ENCODE peak calls at places on chromosomes 1 and 21, in seven cellular contexts. H, K, X, J, D, O and L are unnamed samples.
A peak's percentile ranks its signal among the peaks of the same experiment; 100 is the strongest.

GRCh38 chr1:3671371-3672180 is 19.3 kb downstream of the TP73 start:
- DNase-seq in H (no peak), K (peak; percentile 15), J (no peak), D (no peak), O (no peak), X (no peak), L (no peak)

GRCh38 chr1:222105393-222105737 is 363.5 kb upstream of the DUSP10 start:
- DNase-seq in D (no peak), K (no peak), H (peak; percentile 62), O (no peak), J (no peak), X (no peak), L (no peak)

GRCh38 chr1:54556110-54556509 is 8.1 kb downstream of the ACOT11 start:
- DNase-seq in J (no peak), H (no peak), K (no peak), O (no peak), D (no peak), X (no peak), L (no peak)

GRCh38 chr1:244860914-244861610 is 3.3 kb downstream of the HNRNPU start:
- DNase-seq in X (no peak), H (no peak), J (no peak), O (no peak), D (no peak), K (no peak), L (no peak)

GRCh38 chr1:84619383-84620093 is 45.3 kb upstream of the CTBS start:
- DNase-seq in D (no peak), X (peak; percentile 74), O (no peak), J (peak; percentile 31), H (peak; percentile 80), K (no peak), L (peak; percentile 87)

GRCh38 chr21:24395320-24395933 is 1211.9 kb downstream of the MRPL39 start:
- DNase-seq in H (no peak), J (no peak), K (no peak), D (no peak), O (no peak), X (no peak), L (no peak)

GRCh38 chr1:24186711-24186992 is 437 bp downstream of the IFNLR1 start:
- DNase-seq in X (no peak), O (no peak), J (no peak), K (no peak), H (no peak), D (no peak), L (no peak)

GRCh38 chr1:185917646-185918045 is 183.5 kb downstream of the HMCN1 start:
- DNase-seq in K (peak; percentile 42), O (no peak), H (no peak), D (no peak), X (no peak), J (peak; percentile 14), L (peak; percentile 50)

GRCh38 chr1:209105769-209106168 is 477.7 kb upstream of the CAMK1G start:
- DNase-seq in K (no peak), J (no peak), D (no peak), X (no peak), H (no peak), O (no peak), L (no peak)

GRCh38 chr1:155080250-155081228 is 1.9 kb downstream of the EFNA3 start:
- DNase-seq in J (no peak), K (peak; percentile 92), X (peak; percentile 97), O (no peak), H (no peak), D (peak; percentile 93), L (no peak)

GRCh38 chr1:217153361-217153760 is 430.1 kb upstream of the ESRRG start:
- DNase-seq in H (no peak), J (no peak), K (no peak), D (no peak), X (no peak), O (no peak), L (no peak)

GRCh38 chr1:67723620-67724019 is 38.6 kb downstream of the GADD45A start:
- DNase-seq in D (no peak), X (no peak), H (no peak), K (no peak), J (no peak), O (no peak), L (peak; percentile 97)

GRCh38 chr1:187696092-187696491 is 867.3 kb downstream of the PLA2G4A start:
- DNase-seq in O (no peak), X (no peak), K (no peak), H (no peak), D (no peak), J (no peak), L (no peak)

GRCh38 chr21:32411366-32412161 is 942 bp upstream of the EVA1C start:
- DNase-seq in K (peak; percentile 51), D (peak; percentile 73), J (peak; percentile 40), H (no peak), O (no peak), X (peak; percentile 60), L (peak; percentile 57)

GRCh38 chr21:32410916-32411315 is 1.6 kb upstream of the EVA1C start:
- DNase-seq in X (no peak), K (no peak), D (no peak), H (no peak), O (no peak), J (no peak), L (no peak)

GRCh38 chr21:32412998-32413504 is 545 bp downstream of the EVA1C start:
- DNase-seq in D (no peak), K (peak; percentile 19), H (no peak), J (no peak), X (no peak), O (no peak), L (peak; percentile 53)

GRCh38 chr21:32413697-32414578 is 1.4 kb downstream of the EVA1C start:
- DNase-seq in X (no peak), O (no peak), K (no peak), D (no peak), J (no peak), H (no peak), L (peak; percentile 68)

DNA sequence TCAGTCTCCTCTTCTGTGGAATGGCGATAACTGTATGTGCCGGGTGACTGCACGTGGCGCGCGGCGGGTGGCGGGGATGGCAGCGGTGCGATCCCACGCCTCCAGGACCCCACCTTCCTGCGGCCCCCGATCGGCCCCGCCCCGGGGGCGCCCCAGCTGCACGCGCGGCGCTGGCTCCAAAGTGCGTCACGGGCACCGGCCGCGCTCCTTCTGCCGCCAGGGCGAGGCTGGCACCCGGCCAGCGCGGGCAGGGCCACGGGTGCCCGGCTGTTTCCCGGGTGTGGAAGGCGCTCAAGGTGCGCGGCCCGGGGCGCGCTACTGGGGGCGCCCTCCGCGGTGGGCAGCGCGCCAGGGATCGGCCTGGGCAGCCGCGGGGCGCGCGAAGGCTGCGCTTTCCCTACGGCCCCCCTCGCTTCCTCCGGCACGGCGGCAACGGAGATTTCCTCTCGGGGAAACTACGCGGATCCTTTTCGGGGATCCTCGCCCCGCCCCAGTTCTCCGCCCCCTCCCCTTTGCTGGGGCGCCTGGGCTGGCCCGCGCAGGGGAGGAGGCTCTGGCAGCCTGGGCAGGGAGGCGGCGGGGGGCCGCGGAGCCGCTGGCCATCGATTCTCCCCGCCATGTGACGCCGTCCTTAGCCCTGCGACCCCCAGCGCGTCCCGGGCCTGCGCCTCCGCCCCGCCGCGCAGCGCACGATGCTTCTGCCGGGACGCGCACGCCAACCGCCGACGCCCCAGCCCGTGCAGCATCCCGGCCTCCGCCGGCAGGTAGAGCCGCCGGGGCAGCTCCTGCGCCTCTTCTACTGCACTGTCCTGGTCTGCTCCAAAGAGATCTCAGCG is at the start of gene EVA1C:
- DNase-seq in H (no peak), J (peak; percentile 58), X (peak; percentile 82), K (peak; percentile 60), O (no peak), D (peak; percentile 79), L (peak; percentile 69)
- TF ChIP-seq MAX in H (no peak), J (peak; percentile 70), X (peak; percentile 57), K (no peak), O (no peak), D (peak; percentile 91), L (no peak)

GRCh38 chr1:69976896-69977295 is 228.5 kb downstream of the LRRC40 start:
- DNase-seq in D (no peak), X (no peak), O (no peak), K (no peak), H (no peak), J (no peak), L (peak; percentile 73)
- TF ChIP-seq MAX in D (no peak), X (no peak), O (no peak), K (no peak), H (no peak), J (no peak), L (no peak)

GRCh38 chr1:70864302-70864701 is 183.3 kb downstream of the PTGER3 start:
- DNase-seq in D (no peak), H (no peak), J (peak; percentile 57), O (no peak), X (no peak), K (no peak), L (no peak)
- TF ChIP-seq MAX in D (no peak), H (no peak), J (no peak), O (no peak), X (no peak), K (no peak), L (no peak)

GRCh38 chr1:199018471-199019135 is 379.8 kb downstream of the PTPRC start:
- DNase-seq in D (no peak), O (no peak), J (no peak), X (no peak), H (no peak), K (no peak), L (no peak)

GRCh38 chr1:199020904-199021303 is 382.1 kb downstream of the PTPRC start:
- DNase-seq in J (no peak), K (no peak), D (no peak), H (no peak), O (no peak), X (no peak), L (peak; percentile 6)

GRCh38 chr1:199015799-199016198 is 377.0 kb downstream of the PTPRC start:
- DNase-seq in J (no peak), K (no peak), O (no peak), H (no peak), X (no peak), D (no peak), L (no peak)

DNA sequence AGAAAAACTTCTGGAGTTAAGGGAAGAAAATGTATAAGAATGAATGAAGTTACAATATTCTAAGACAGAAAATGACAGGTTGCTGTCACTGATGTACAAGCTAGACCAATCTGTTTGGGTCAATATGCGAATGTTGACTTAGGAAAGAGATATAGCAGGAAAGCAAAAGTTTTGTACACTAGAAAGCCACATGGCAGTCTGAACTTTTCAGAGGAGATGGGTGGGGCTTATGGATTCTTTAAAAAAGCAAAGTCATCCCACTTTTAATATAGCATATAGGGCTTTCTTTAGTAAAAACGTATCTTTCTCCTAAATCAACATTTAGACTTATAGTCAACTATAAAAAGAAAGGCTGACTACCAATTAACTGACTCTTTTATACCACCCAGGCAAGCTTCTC is 381.2 kb downstream of the PTPRC start:
- DNase-seq in D (no peak), O (no peak), X (no peak), J (no peak), H (no peak), K (no peak), L (no peak)
- TF ChIP-seq MAX in D (no peak), O (no peak), X (no peak), J (no peak), H (no peak), K (no peak), L (no peak)